ENCODE peak calls at places on chromosome 10, in four cellular contexts. S is HepG2, N is fibroblast of lung, I is astrocyte. Q is an unnamed sample.

GRCh38 chr10:50520115-50520514 is 103.6 kb downstream of the SGMS1 start:
- DNase-seq in N (no peak), I (no peak), S (no peak), Q (no peak)

GRCh38 chr10:132303361-132304115 is 4.2 kb downstream of the STK32C start:
- DNase-seq in N (no peak), I (no peak), S (no peak), Q (no peak)

GRCh38 chr10:5293691-5294550 is 70.8 kb upstream of the UCN3 start:
- DNase-seq in I (no peak), N (peak), S (peak), Q (peak)

GRCh38 chr10:69232736-69233135 is 12.6 kb downstream of the HKDC1 start:
- DNase-seq in S (no peak), N (no peak), I (no peak), Q (peak)

GRCh38 chr10:89481662-89482061 is 53.7 kb downstream of the SLC16A12 start:
- DNase-seq in S (no peak), I (peak), N (peak), Q (no peak)

GRCh38 chr10:101286248-101287046 is 57.2 kb upstream of the LBX1 start:
- DNase-seq in I (no peak), N (no peak), S (no peak), Q (no peak)

GRCh38 chr10:129971381-129972144 is 7.5 kb upstream of the EBF3 start:
- DNase-seq in I (no peak), S (peak), N (peak), Q (peak)

GRCh38 chr10:69335613-69336012 is 57.3 kb downstream of the HK1 start:
- DNase-seq in S (no peak), N (no peak), I (no peak), Q (no peak)

GRCh38 chr10:33790506-33791283 is 456.2 kb upstream of the NRP1 start:
- DNase-seq in N (peak), S (no peak), I (peak), Q (no peak)

GRCh38 chr10:58351616-58352578 is 17.1 kb downstream of the UBE2D1 start:
- DNase-seq in N (no peak), I (no peak), S (no peak), Q (no peak)

GRCh38 chr10:116201670-116202430 is 71.2 kb downstream of the GFRA1 start:
- DNase-seq in S (no peak), I (no peak), N (no peak), Q (no peak)

GRCh38 chr10:70169011-70169410 is 1.3 kb downstream of the SAR1A start:
- DNase-seq in I (no peak), N (no peak), S (no peak), Q (no peak)

GRCh38 chr10:102419561-102420442 is 834 bp upstream of the FBXL15 start:
- DNase-seq in I (no peak), N (no peak), S (peak), Q (peak)

GRCh38 chr10:119461380-119461779 is 81.1 kb downstream of the RGS10 start:
- DNase-seq in N (no peak), I (no peak), S (no peak), Q (no peak)

GRCh38 chr10:20492447-20492846 is 404.7 kb downstream of the NEBL start:
- DNase-seq in N (no peak), I (no peak), S (no peak), Q (no peak)

GRCh38 chr10:52858722-52859121 is 86.1 kb upstream of the MBL2 start:
- DNase-seq in N (no peak), I (no peak), S (no peak), Q (no peak)

GRCh38 chr10:3971713-3972112 is 186.7 kb upstream of the KLF6 start:
- DNase-seq in S (no peak), I (no peak), N (no peak), Q (no peak)

GRCh38 chr10:112352044-112352443 is 21.9 kb upstream of the ACSL5 start:
- DNase-seq in I (no peak), N (no peak), S (peak), Q (no peak)

GRCh38 chr10:70651661-70652060 is 20.6 kb upstream of the ADAMTS14 start:
- DNase-seq in N (no peak), S (no peak), I (no peak), Q (no peak)

GRCh38 chr10:71585579-71586092 is 133.9 kb downstream of the C10orf105 start:
- DNase-seq in N (no peak), S (no peak), I (no peak), Q (no peak)

GRCh38 chr10:44356139-44357115 is 28.5 kb downstream of the CXCL12 start:
- DNase-seq in I (no peak), N (no peak), S (no peak), Q (no peak)

GRCh38 chr10:11959966-11960365 is 82.6 kb downstream of the UPF2 start:
- DNase-seq in S (no peak), I (no peak), N (no peak), Q (no peak)

GRCh38 chr10:97153276-97153850 is 32.4 kb downstream of the SLIT1 start:
- DNase-seq in I (no peak), S (no peak), N (no peak), Q (no peak)

GRCh38 chr10:62815373-62816111 is 624 bp downstream of the EGR2 start:
- DNase-seq in S (no peak), I (peak), N (peak), Q (peak)

GRCh38 chr10:27153855-27154198 is 357 bp downstream of the YME1L1 start:
- DNase-seq in I (peak), N (peak), S (peak), Q (no peak)

GRCh38 chr10:114957673-114958072 is 19.7 kb downstream of the TRUB1 start:
- DNase-seq in I (no peak), N (no peak), S (no peak), Q (no peak)

GRCh38 chr10:79385804-79386531 is 38.7 kb downstream of the PPIF start:
- DNase-seq in N (no peak), I (no peak), S (no peak), Q (peak)

GRCh38 chr10:110815354-110816004 is 56.2 kb upstream of the PDCD4 start:
- DNase-seq in I (no peak), N (no peak), S (no peak), Q (no peak)

GRCh38 chr10:50291261-50291850 is 40.0 kb upstream of the ASAH2 start:
- DNase-seq in I (peak), N (peak), S (no peak), Q (no peak)

GRCh38 chr10:3355536-3355935 is 183.0 kb upstream of the PITRM1 start:
- DNase-seq in I (no peak), S (no peak), N (no peak), Q (no peak)

GRCh38 chr10:71693377-71693776 is 26.2 kb downstream of the C10orf105 start:
- DNase-seq in S (no peak), N (peak), I (no peak), Q (no peak)

GRCh38 chr10:55966131-55966530 is 394.9 kb downstream of the ZWINT start:
- DNase-seq in I (no peak), N (no peak), S (no peak), Q (no peak)

GRCh38 chr10:60870803-60871202 is 73.2 kb downstream of the RHOBTB1 start:
- DNase-seq in S (no peak), I (no peak), N (no peak), Q (no peak)

GRCh38 chr10:24433705-24434104 is 224.8 kb downstream of the KIAA1217 start:
- DNase-seq in I (no peak), N (no peak), S (no peak), Q (no peak)

GRCh38 chr10:99524050-99524666 is 8.6 kb upstream of the NKX2-3 start:
- DNase-seq in N (no peak), S (no peak), I (no peak), Q (no peak)

GRCh38 chr10:8758029-8758428 is 703.5 kb downstream of the GATA3 start:
- DNase-seq in S (no peak), I (peak), N (peak), Q (no peak)

GRCh38 chr10:52488606-52489485 is 174.8 kb downstream of the DKK1 start:
- DNase-seq in I (peak), N (peak), S (peak), Q (no peak)

GRCh38 chr10:103696094-103696410 is 159.3 kb downstream of the SH3PXD2A start:
- DNase-seq in S (no peak), I (no peak), N (no peak), Q (no peak)

GRCh38 chr10:103695584-103696005 is 159.8 kb downstream of the SH3PXD2A start:
- DNase-seq in S (no peak), I (no peak), N (peak), Q (peak)

GRCh38 chr10:103698266-103698665 is 157.1 kb downstream of the SH3PXD2A start:
- DNase-seq in S (no peak), I (no peak), N (no peak), Q (no peak)

GRCh38 chr10:103697787-103698186 is 157.6 kb downstream of the SH3PXD2A start:
- DNase-seq in I (no peak), N (no peak), S (no peak), Q (no peak)

DNA sequence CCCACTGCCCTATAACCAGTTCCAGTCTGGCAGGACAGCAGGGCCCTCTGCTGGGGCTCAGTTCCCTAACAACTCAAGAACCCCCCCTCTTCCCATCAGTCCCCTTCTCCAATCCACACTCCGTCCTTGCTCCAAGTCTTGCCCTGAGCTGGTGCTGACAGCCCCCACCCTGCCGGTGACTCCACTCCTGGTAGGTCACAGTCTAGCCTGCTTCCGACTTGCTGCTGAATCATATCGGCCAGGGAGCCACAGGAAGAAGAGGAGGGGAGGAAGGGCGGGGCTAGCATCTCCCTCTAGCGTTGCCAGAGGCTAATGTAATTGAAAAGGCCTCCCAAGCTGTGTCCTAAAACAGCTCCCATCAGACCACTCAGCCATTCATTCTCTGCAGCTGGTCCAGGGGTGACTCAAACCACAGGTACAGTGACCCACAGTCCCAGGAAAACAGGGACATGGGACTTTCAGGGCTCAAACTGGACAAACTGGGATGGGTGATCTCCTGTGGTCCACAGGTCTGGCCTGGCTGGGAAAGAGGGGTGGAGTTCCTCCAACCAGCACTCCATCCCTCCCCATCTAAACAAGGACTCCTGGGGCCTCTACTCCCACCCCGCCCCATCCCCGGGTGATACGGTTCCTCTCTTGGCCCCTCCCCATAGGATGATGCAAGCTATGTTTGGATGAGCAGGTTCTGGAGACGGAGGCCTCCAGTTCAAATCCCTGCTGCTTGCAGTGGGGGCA is 158.8 kb downstream of the SH3PXD2A start:
- DNase-seq in N (peak), S (no peak), I (peak), Q (peak)
- H3K9ac ChIP-seq in N (no peak), S (no peak), I (peak), Q (no peak)

GRCh38 chr10:124737708-124738107 is 6.5 kb downstream of the FAM53B start:
- DNase-seq in N (no peak), I (no peak), S (no peak), Q (peak)
- H3K27ac ChIP-seq in N (no peak), I (no peak), S (no peak), Q (peak)

DNA sequence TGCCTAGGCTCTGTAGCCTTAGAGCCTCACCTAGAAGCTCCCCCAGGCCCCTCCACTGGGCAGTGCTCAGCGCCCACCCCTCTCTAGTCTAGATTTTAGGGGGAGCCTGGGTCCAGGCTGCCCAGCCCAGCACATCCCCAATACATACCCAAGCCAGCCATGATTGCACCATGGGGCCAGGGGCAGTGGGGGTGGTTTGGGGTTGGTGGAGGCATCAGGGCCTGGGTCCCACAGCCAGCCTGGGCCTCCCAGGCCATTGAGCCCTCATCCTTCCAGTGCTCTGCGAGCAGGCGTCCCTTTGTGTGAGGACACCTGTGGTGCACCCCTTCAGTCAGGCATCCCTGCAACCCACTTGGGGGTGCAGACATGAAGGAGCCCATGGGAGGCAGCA is 76.9 kb upstream of the RET start:
- DNase-seq in N (no peak), I (no peak), S (no peak), Q (no peak)
- H3K4me3 ChIP-seq in N (no peak), I (no peak), S (no peak), Q (no peak)

DNA sequence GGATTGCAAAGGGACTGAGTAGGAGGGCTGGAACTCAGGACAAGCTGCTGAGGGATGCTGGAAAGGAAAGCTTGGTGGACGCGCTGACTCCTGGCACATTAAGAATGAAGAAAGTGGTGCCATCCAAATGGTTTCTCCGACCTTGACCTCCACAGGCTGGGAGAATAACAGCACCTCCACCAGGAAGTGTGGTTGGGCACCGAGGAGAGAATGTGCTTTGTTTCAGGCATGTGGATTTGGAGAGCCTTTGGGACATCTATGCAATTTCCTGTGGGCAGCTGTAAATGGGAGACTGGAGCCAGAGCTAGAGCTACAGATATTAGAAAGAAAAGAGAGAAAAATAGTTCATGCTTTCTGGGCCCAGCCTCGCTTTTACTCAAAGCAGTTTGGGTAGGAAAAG is 29.8 kb upstream of the HABP2 start:
- DNase-seq in I (no peak), N (no peak), S (no peak), Q (no peak)
- H3K9ac ChIP-seq in I (no peak), N (no peak), S (no peak), Q (no peak)

GRCh38 chr10:93773705-93774104 is 16.0 kb downstream of the LGI1 start:
- DNase-seq in S (no peak), I (no peak), N (no peak), Q (no peak)
- H3K27ac ChIP-seq in S (no peak), I (no peak), N (no peak), Q (no peak)

GRCh38 chr10:93741367-93741766 is 16.4 kb upstream of the LGI1 start:
- DNase-seq in I (no peak), N (no peak), S (no peak), Q (no peak)

GRCh38 chr10:93745411-93746065 is 12.2 kb upstream of the LGI1 start:
- DNase-seq in N (peak), S (peak), I (no peak), Q (no peak)

GRCh38 chr10:93746844-93747284 is 10.9 kb upstream of the LGI1 start:
- DNase-seq in N (peak), I (peak), S (peak), Q (peak)

GRCh38 chr10:93742633-93743349 is 14.9 kb upstream of the LGI1 start:
- DNase-seq in I (no peak), S (no peak), N (no peak), Q (no peak)
- H3K4me3 ChIP-seq in I (no peak), S (no peak), N (no peak), Q (no peak)

Q was measured in colonic mucosa.